ENCODE peak calls at places on chromosomes 12 and 14, in ten cellular contexts. One of them, this sample, is unnamed.
A peak's percentile ranks its signal among the peaks of the same experiment; 100 is the strongest.

GRCh38 chr12:119208626-119209061 is 29.9 kb downstream of the HSPB8 start:
- DNase-seq in aorta: peak; percentile 81
- DNase-seq in hepatocyte: peak; percentile 84
- DNase-seq in left lung: peak; percentile 54
- DNase-seq in esophagus squamous epithelium: no peak
- DNase-seq in MM.1S: no peak
- DNase-seq in psoas muscle: peak; percentile 85
- DNase-seq in mesenchymal stem cell: peak; percentile 85
- DNase-seq in adipocyte: no peak
- DNase-seq in mammary epithelial cell: peak; percentile 21
- DNase-seq in this sample: peak; percentile 41

GRCh38 chr14:72610096-72610830 is 283.6 kb downstream of the DPF3 start:
- DNase-seq in aorta: no peak
- DNase-seq in hepatocyte: no peak
- DNase-seq in left lung: no peak
- DNase-seq in esophagus squamous epithelium: no peak
- DNase-seq in MM.1S: no peak
- DNase-seq in psoas muscle: no peak
- DNase-seq in mesenchymal stem cell: no peak
- DNase-seq in adipocyte: no peak
- DNase-seq in mammary epithelial cell: no peak
- DNase-seq in this sample: no peak

GRCh38 chr14:24285351-24285750 is 14.0 kb upstream of the RABGGTA start:
- DNase-seq in aorta: no peak
- DNase-seq in hepatocyte: no peak
- DNase-seq in left lung: no peak
- DNase-seq in esophagus squamous epithelium: no peak
- DNase-seq in MM.1S: no peak
- DNase-seq in psoas muscle: no peak
- DNase-seq in mesenchymal stem cell: no peak
- DNase-seq in adipocyte: peak; percentile 22
- DNase-seq in mammary epithelial cell: peak; percentile 28
- DNase-seq in this sample: no peak

GRCh38 chr12:129467749-129468148 is 436.1 kb downstream of the TMEM132D start:
- DNase-seq in aorta: no peak
- DNase-seq in hepatocyte: no peak
- DNase-seq in left lung: no peak
- DNase-seq in esophagus squamous epithelium: no peak
- DNase-seq in MM.1S: no peak
- DNase-seq in psoas muscle: no peak
- DNase-seq in mesenchymal stem cell: no peak
- DNase-seq in adipocyte: no peak
- DNase-seq in mammary epithelial cell: no peak
- DNase-seq in this sample: no peak

GRCh38 chr14:49692191-49692757 is 646 bp upstream of the KLHDC1 start:
- DNase-seq in aorta: no peak
- DNase-seq in hepatocyte: no peak
- DNase-seq in left lung: no peak
- DNase-seq in esophagus squamous epithelium: no peak
- DNase-seq in MM.1S: no peak
- DNase-seq in psoas muscle: no peak
- DNase-seq in mesenchymal stem cell: peak; percentile 55
- DNase-seq in adipocyte: no peak
- DNase-seq in mammary epithelial cell: no peak
- DNase-seq in this sample: no peak

GRCh38 chr14:98173291-98173690 is 1098.7 kb downstream of the BCL11B start:
- DNase-seq in aorta: no peak
- DNase-seq in hepatocyte: no peak
- DNase-seq in left lung: no peak
- DNase-seq in esophagus squamous epithelium: no peak
- DNase-seq in MM.1S: peak; percentile 82
- DNase-seq in psoas muscle: no peak
- DNase-seq in mesenchymal stem cell: no peak
- DNase-seq in adipocyte: no peak
- DNase-seq in mammary epithelial cell: no peak
- DNase-seq in this sample: no peak

GRCh38 chr14:68409355-68409754 is 383.5 kb downstream of the ZFP36L1 start:
- DNase-seq in aorta: no peak
- DNase-seq in hepatocyte: no peak
- DNase-seq in left lung: no peak
- DNase-seq in esophagus squamous epithelium: no peak
- DNase-seq in MM.1S: no peak
- DNase-seq in psoas muscle: no peak
- DNase-seq in mesenchymal stem cell: no peak
- DNase-seq in adipocyte: peak; percentile 36
- DNase-seq in mammary epithelial cell: no peak
- DNase-seq in this sample: no peak

GRCh38 chr12:91852646-91853045 is 293.0 kb downstream of the BTG1 start:
- DNase-seq in aorta: no peak
- DNase-seq in hepatocyte: no peak
- DNase-seq in left lung: no peak
- DNase-seq in esophagus squamous epithelium: no peak
- DNase-seq in MM.1S: no peak
- DNase-seq in psoas muscle: no peak
- DNase-seq in mesenchymal stem cell: peak; percentile 65
- DNase-seq in adipocyte: peak; percentile 60
- DNase-seq in mammary epithelial cell: no peak
- DNase-seq in this sample: no peak

GRCh38 chr12:34352098-34352497 is 329.8 kb downstream of the ALG10 start:
- DNase-seq in aorta: no peak
- DNase-seq in hepatocyte: no peak
- DNase-seq in left lung: no peak
- DNase-seq in esophagus squamous epithelium: no peak
- DNase-seq in MM.1S: no peak
- DNase-seq in psoas muscle: no peak
- DNase-seq in mesenchymal stem cell: no peak
- DNase-seq in adipocyte: no peak
- DNase-seq in mammary epithelial cell: no peak
- DNase-seq in this sample: no peak

GRCh38 chr12:34358198-34358597 is 335.9 kb downstream of the ALG10 start:
- DNase-seq in aorta: no peak
- DNase-seq in hepatocyte: no peak
- DNase-seq in left lung: no peak
- DNase-seq in esophagus squamous epithelium: no peak
- DNase-seq in MM.1S: no peak
- DNase-seq in psoas muscle: no peak
- DNase-seq in mesenchymal stem cell: no peak
- DNase-seq in adipocyte: no peak
- DNase-seq in mammary epithelial cell: no peak
- DNase-seq in this sample: no peak

GRCh38 chr12:34357791-34358190 is 335.5 kb downstream of the ALG10 start:
- DNase-seq in aorta: no peak
- DNase-seq in hepatocyte: no peak
- DNase-seq in left lung: no peak
- DNase-seq in esophagus squamous epithelium: no peak
- DNase-seq in MM.1S: no peak
- DNase-seq in psoas muscle: no peak
- DNase-seq in mesenchymal stem cell: no peak
- DNase-seq in adipocyte: no peak
- DNase-seq in mammary epithelial cell: no peak
- DNase-seq in this sample: no peak

GRCh38 chr12:34354239-34355200 is 332.2 kb downstream of the ALG10 start:
- DNase-seq in aorta: no peak
- DNase-seq in hepatocyte: no peak
- DNase-seq in left lung: no peak
- DNase-seq in esophagus squamous epithelium: no peak
- DNase-seq in MM.1S: no peak
- DNase-seq in psoas muscle: no peak
- DNase-seq in mesenchymal stem cell: no peak
- DNase-seq in adipocyte: no peak
- DNase-seq in mammary epithelial cell: no peak
- DNase-seq in this sample: no peak

DNA sequence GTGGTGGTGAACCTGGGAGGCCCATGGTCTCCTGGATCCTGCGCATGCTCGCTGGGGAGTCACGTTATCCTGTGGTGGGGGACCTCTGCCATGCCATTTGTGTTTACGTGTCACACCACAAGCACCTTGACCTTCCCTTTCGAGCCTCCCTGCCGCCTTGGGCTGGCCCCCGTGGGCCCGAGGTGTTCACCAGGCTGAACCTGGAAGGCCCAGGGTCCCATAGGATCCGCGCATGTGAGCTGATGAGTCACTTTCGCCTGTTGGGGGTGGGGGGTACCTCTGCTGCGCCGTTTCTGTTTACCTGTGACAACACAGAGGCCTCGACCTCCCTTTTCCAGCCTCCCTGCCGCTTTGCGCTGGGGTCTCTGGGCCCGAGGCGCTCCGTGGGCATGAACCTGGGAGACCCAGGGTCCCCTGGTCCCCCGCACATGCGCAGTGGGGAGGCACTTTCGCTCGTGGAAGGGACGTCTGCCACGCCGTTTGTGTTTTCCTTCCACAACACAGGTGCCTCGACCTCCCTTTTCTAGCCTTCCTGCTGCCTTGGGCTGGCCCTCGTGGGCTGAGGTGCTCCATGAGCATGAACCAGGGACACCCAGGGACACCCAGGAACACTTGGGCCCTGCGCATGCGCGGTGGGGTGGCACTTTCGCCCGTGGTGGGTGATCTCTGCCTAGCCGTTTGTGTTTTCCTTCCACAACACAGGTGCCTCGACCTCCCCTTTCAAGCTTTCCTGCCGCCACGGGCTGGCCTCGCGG is 334.1 kb downstream of the ALG10 start:
- DNase-seq in aorta: no peak
- DNase-seq in hepatocyte: no peak
- DNase-seq in left lung: no peak
- DNase-seq in esophagus squamous epithelium: no peak
- DNase-seq in MM.1S: no peak
- DNase-seq in psoas muscle: no peak
- DNase-seq in mesenchymal stem cell: no peak
- DNase-seq in adipocyte: no peak
- DNase-seq in mammary epithelial cell: no peak
- DNase-seq in this sample: no peak
- H3K9me3 ChIP-seq in aorta: peaks cover 3% of the 10 kb centered on the region
- H3K9me3 ChIP-seq in hepatocyte: no peaks in the 10 kb centered on the region
- H3K9me3 ChIP-seq in left lung: peaks cover 99% of the 10 kb centered on the region
- H3K9me3 ChIP-seq in esophagus squamous epithelium: peaks cover 88% of the 10 kb centered on the region
- H3K9me3 ChIP-seq in MM.1S: no peaks in the 10 kb centered on the region
- H3K9me3 ChIP-seq in psoas muscle: no peaks in the 10 kb centered on the region
- H3K9me3 ChIP-seq in mesenchymal stem cell: no peaks in the 10 kb centered on the region
- H3K9me3 ChIP-seq in adipocyte: no peaks in the 10 kb centered on the region
- H3K9me3 ChIP-seq in mammary epithelial cell: peaks cover 53% of the 10 kb centered on the region
- H3K9me3 ChIP-seq in this sample: peaks cover 12% of the 10 kb centered on the region

GRCh38 chr12:29781176-29781575 is 2.6 kb downstream of the TMTC1 start:
- DNase-seq in aorta: no peak
- DNase-seq in hepatocyte: no peak
- DNase-seq in left lung: no peak
- DNase-seq in esophagus squamous epithelium: no peak
- DNase-seq in MM.1S: no peak
- DNase-seq in psoas muscle: no peak
- DNase-seq in mesenchymal stem cell: peak; percentile 7
- DNase-seq in adipocyte: no peak
- DNase-seq in mammary epithelial cell: no peak
- DNase-seq in this sample: no peak
- H3K4me3 ChIP-seq in aorta: no peak overlapping the region
- H3K4me3 ChIP-seq in hepatocyte: no peak overlapping the region
- H3K4me3 ChIP-seq in left lung: peak overlapping the region; percentile 52
- H3K4me3 ChIP-seq in esophagus squamous epithelium: peak overlapping the region; percentile 86
- H3K4me3 ChIP-seq in MM.1S: peak overlapping the region; percentile 95
- H3K4me3 ChIP-seq in psoas muscle: peak overlapping the region; percentile 75
- H3K4me3 ChIP-seq in mesenchymal stem cell: no peak overlapping the region
- H3K4me3 ChIP-seq in adipocyte: peak overlapping the region; percentile 95
- H3K4me3 ChIP-seq in mammary epithelial cell: peak overlapping the region; percentile 95
- H3K4me3 ChIP-seq in this sample: no peak overlapping the region

DNA sequence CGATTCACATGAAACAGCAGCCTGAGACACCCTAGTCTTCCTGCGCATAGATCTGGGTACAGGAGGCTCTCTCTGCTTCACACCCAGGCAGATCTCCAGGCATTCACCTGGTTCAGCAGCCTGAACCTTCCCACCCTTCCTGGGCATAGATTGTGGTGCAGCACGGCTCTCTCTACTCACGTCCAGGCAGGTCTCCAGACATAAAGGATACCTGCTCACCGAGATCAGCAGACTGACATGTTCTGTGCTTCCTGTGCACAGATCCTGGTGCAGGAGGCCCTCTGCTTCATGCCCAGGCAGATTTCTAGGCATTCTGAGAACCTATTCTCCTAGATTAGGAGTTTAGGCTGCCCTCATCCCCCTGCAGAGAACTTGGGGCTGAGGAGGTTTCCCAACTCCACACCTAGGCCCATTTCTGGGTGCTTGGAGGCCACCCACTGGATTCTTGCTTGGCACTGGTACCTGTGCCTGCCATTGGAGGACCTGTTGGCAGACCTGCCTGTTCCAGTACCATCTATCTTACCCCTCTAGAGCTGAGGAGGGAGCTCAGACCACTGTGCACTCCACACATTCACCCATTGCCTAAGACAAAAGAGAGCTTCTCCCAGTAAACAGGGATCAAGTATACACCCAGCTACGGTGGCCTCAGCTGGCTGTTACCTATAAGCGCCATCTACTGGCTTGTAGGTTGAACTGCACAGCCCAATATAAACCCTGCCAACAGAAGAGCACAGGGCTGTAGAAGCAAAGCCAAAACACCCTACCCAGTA is 28.0 kb upstream of the GARIN6 start:
- DNase-seq in aorta: no peak
- DNase-seq in hepatocyte: peak; percentile 33
- DNase-seq in left lung: no peak
- DNase-seq in esophagus squamous epithelium: no peak
- DNase-seq in MM.1S: peak; percentile 66
- DNase-seq in psoas muscle: no peak
- DNase-seq in mesenchymal stem cell: peak; percentile 12
- DNase-seq in adipocyte: peak; percentile 42
- DNase-seq in mammary epithelial cell: peak; percentile 37
- DNase-seq in this sample: no peak
- H3K9me3 ChIP-seq in aorta: peaks cover 4% of the 10 kb centered on the region
- H3K9me3 ChIP-seq in hepatocyte: no peaks in the 10 kb centered on the region
- H3K9me3 ChIP-seq in left lung: peaks cover 27% of the 10 kb centered on the region
- H3K9me3 ChIP-seq in esophagus squamous epithelium: peaks cover 7% of the 10 kb centered on the region
- H3K9me3 ChIP-seq in MM.1S: no peaks in the 10 kb centered on the region
- H3K9me3 ChIP-seq in psoas muscle: peaks cover 6% of the 10 kb centered on the region
- H3K9me3 ChIP-seq in mesenchymal stem cell: peaks cover 13% of the 10 kb centered on the region
- H3K9me3 ChIP-seq in adipocyte: peaks cover 5% of the 10 kb centered on the region
- H3K9me3 ChIP-seq in mammary epithelial cell: no peaks in the 10 kb centered on the region
- H3K9me3 ChIP-seq in this sample: peaks cover 11% of the 10 kb centered on the region

GRCh38 chr12:52054231-52054837 is 3.1 kb downstream of the NR4A1 start:
- DNase-seq in aorta: no peak
- DNase-seq in hepatocyte: peak; percentile 17
- DNase-seq in left lung: no peak
- DNase-seq in esophagus squamous epithelium: no peak
- DNase-seq in MM.1S: no peak
- DNase-seq in psoas muscle: no peak
- DNase-seq in mesenchymal stem cell: peak; percentile 27
- DNase-seq in adipocyte: no peak
- DNase-seq in mammary epithelial cell: no peak
- DNase-seq in this sample: no peak

GRCh38 chr12:52052471-52053186 is 1.4 kb downstream of the NR4A1 start:
- DNase-seq in aorta: no peak
- DNase-seq in hepatocyte: peak; percentile 21
- DNase-seq in left lung: no peak
- DNase-seq in esophagus squamous epithelium: no peak
- DNase-seq in MM.1S: no peak
- DNase-seq in psoas muscle: no peak
- DNase-seq in mesenchymal stem cell: no peak
- DNase-seq in adipocyte: no peak
- DNase-seq in mammary epithelial cell: peak; percentile 40
- DNase-seq in this sample: no peak

GRCh38 chr12:52054838-52055741 is 3.8 kb downstream of the NR4A1 start:
- DNase-seq in aorta: no peak
- DNase-seq in hepatocyte: peak; percentile 9
- DNase-seq in left lung: no peak
- DNase-seq in esophagus squamous epithelium: no peak
- DNase-seq in MM.1S: no peak
- DNase-seq in psoas muscle: no peak
- DNase-seq in mesenchymal stem cell: no peak
- DNase-seq in adipocyte: no peak
- DNase-seq in mammary epithelial cell: no peak
- DNase-seq in this sample: no peak

GRCh38 chr12:52055781-52056711 is 4.8 kb downstream of the NR4A1 start:
- DNase-seq in aorta: no peak
- DNase-seq in hepatocyte: peak; percentile 19
- DNase-seq in left lung: no peak
- DNase-seq in esophagus squamous epithelium: no peak
- DNase-seq in MM.1S: no peak
- DNase-seq in psoas muscle: no peak
- DNase-seq in mesenchymal stem cell: peak; percentile 59
- DNase-seq in adipocyte: no peak
- DNase-seq in mammary epithelial cell: no peak
- DNase-seq in this sample: peak; percentile 27

GRCh38 chr12:52053570-52054209 is 2.4 kb downstream of the NR4A1 start:
- DNase-seq in aorta: no peak
- DNase-seq in hepatocyte: peak; percentile 39
- DNase-seq in left lung: no peak
- DNase-seq in esophagus squamous epithelium: no peak
- DNase-seq in MM.1S: no peak
- DNase-seq in psoas muscle: peak; percentile 31
- DNase-seq in mesenchymal stem cell: peak; percentile 64
- DNase-seq in adipocyte: no peak
- DNase-seq in mammary epithelial cell: no peak
- DNase-seq in this sample: peak; percentile 30
- H3K4me3 ChIP-seq in aorta: no peak overlapping the region
- H3K4me3 ChIP-seq in hepatocyte: no peak overlapping the region
- H3K4me3 ChIP-seq in left lung: peak overlapping the region; percentile 54
- H3K4me3 ChIP-seq in esophagus squamous epithelium: peak overlapping the region; percentile 66
- H3K4me3 ChIP-seq in MM.1S: no peak overlapping the region
- H3K4me3 ChIP-seq in psoas muscle: peak overlapping the region; percentile 72
- H3K4me3 ChIP-seq in mesenchymal stem cell: no peak overlapping the region
- H3K4me3 ChIP-seq in adipocyte: no peak overlapping the region
- H3K4me3 ChIP-seq in mammary epithelial cell: no peak overlapping the region
- H3K4me3 ChIP-seq in this sample: no peak overlapping the region